ENCODE peak calls at places on chromosomes 1 and 21, in five cellular contexts. One of them, this sample, is unnamed.

GRCh38 chr1:240093120-240093961 is 1.7 kb downstream of the FMN2 start:
- DNase-seq in stimulated activated CD8-positive, alpha-beta memory T cell treated with anti-CD3 and anti-CD28 coated beads, Interleukin-4, amount 100 ng/mL, for 1 hour: no peak
- DNase-seq in substantia nigra: no peak
- DNase-seq in RWPE1: no peak
- DNase-seq in midbrain: no peak
- DNase-seq in this sample: no peak

GRCh38 chr1:31704261-31705079 is 653 bp upstream of the COL16A1 start:
- DNase-seq in RWPE1: no peak
- DNase-seq in stimulated activated CD8-positive, alpha-beta memory T cell treated with anti-CD3 and anti-CD28 coated beads, Interleukin-4, amount 100 ng/mL, for 1 hour: no peak
- DNase-seq in midbrain: no peak
- DNase-seq in substantia nigra: no peak
- DNase-seq in this sample: no peak

GRCh38 chr1:98260421-98260820 is 339.6 kb upstream of the DPYD start:
- DNase-seq in midbrain: no peak
- DNase-seq in RWPE1: no peak
- DNase-seq in substantia nigra: no peak
- DNase-seq in stimulated activated CD8-positive, alpha-beta memory T cell treated with anti-CD3 and anti-CD28 coated beads, Interleukin-4, amount 100 ng/mL, for 1 hour: no peak
- DNase-seq in this sample: no peak

GRCh38 chr21:29343517-29343916 is 44.8 kb downstream of the BACH1 start:
- DNase-seq in midbrain: no peak
- DNase-seq in substantia nigra: no peak
- DNase-seq in RWPE1: no peak
- DNase-seq in stimulated activated CD8-positive, alpha-beta memory T cell treated with anti-CD3 and anti-CD28 coated beads, Interleukin-4, amount 100 ng/mL, for 1 hour: no peak
- DNase-seq in this sample: no peak

GRCh38 chr1:31241321-31241720 is 1.6 kb upstream of the NKAIN1 start:
- DNase-seq in RWPE1: no peak
- DNase-seq in stimulated activated CD8-positive, alpha-beta memory T cell treated with anti-CD3 and anti-CD28 coated beads, Interleukin-4, amount 100 ng/mL, for 1 hour: no peak
- DNase-seq in substantia nigra: no peak
- DNase-seq in midbrain: no peak
- DNase-seq in this sample: no peak

GRCh38 chr1:57061369-57061768 is 95.6 kb upstream of the C8B start:
- DNase-seq in substantia nigra: no peak
- DNase-seq in midbrain: peak; percentile 26
- DNase-seq in stimulated activated CD8-positive, alpha-beta memory T cell treated with anti-CD3 and anti-CD28 coated beads, Interleukin-4, amount 100 ng/mL, for 1 hour: no peak
- DNase-seq in RWPE1: no peak
- DNase-seq in this sample: no peak

GRCh38 chr1:115717541-115717940 is 51.0 kb downstream of the CASQ2 start:
- DNase-seq in stimulated activated CD8-positive, alpha-beta memory T cell treated with anti-CD3 and anti-CD28 coated beads, Interleukin-4, amount 100 ng/mL, for 1 hour: no peak
- DNase-seq in RWPE1: no peak
- DNase-seq in substantia nigra: no peak
- DNase-seq in midbrain: peak; percentile 7
- DNase-seq in this sample: no peak

GRCh38 chr1:81894867-81895266 is 94.1 kb downstream of the ADGRL2 start:
- DNase-seq in midbrain: no peak
- DNase-seq in substantia nigra: no peak
- DNase-seq in RWPE1: no peak
- DNase-seq in stimulated activated CD8-positive, alpha-beta memory T cell treated with anti-CD3 and anti-CD28 coated beads, Interleukin-4, amount 100 ng/mL, for 1 hour: no peak
- DNase-seq in this sample: no peak

GRCh38 chr21:33244082-33244780 is 14.5 kb downstream of the IFNAR2 start:
- DNase-seq in substantia nigra: no peak
- DNase-seq in RWPE1: no peak
- DNase-seq in stimulated activated CD8-positive, alpha-beta memory T cell treated with anti-CD3 and anti-CD28 coated beads, Interleukin-4, amount 100 ng/mL, for 1 hour: no peak
- DNase-seq in midbrain: no peak
- DNase-seq in this sample: no peak

GRCh38 chr1:210882414-210883221 is 251.3 kb downstream of the KCNH1 start:
- DNase-seq in stimulated activated CD8-positive, alpha-beta memory T cell treated with anti-CD3 and anti-CD28 coated beads, Interleukin-4, amount 100 ng/mL, for 1 hour: no peak
- DNase-seq in substantia nigra: no peak
- DNase-seq in RWPE1: peak; percentile 73
- DNase-seq in midbrain: no peak
- DNase-seq in this sample: peak; percentile 60

GRCh38 chr1:38686306-38687255 is 173.0 kb downstream of the RRAGC start:
- DNase-seq in midbrain: no peak
- DNase-seq in stimulated activated CD8-positive, alpha-beta memory T cell treated with anti-CD3 and anti-CD28 coated beads, Interleukin-4, amount 100 ng/mL, for 1 hour: no peak
- DNase-seq in RWPE1: no peak
- DNase-seq in substantia nigra: no peak
- DNase-seq in this sample: no peak

GRCh38 chr1:13652238-13652637 is 47.8 kb upstream of the PRDM2 start:
- DNase-seq in RWPE1: no peak
- DNase-seq in stimulated activated CD8-positive, alpha-beta memory T cell treated with anti-CD3 and anti-CD28 coated beads, Interleukin-4, amount 100 ng/mL, for 1 hour: no peak
- DNase-seq in midbrain: no peak
- DNase-seq in substantia nigra: no peak
- DNase-seq in this sample: no peak

GRCh38 chr1:115771847-115772457 is 3.4 kb upstream of the CASQ2 start:
- DNase-seq in RWPE1: peak; percentile 89
- DNase-seq in midbrain: peak; percentile 80
- DNase-seq in substantia nigra: peak; percentile 30
- DNase-seq in stimulated activated CD8-positive, alpha-beta memory T cell treated with anti-CD3 and anti-CD28 coated beads, Interleukin-4, amount 100 ng/mL, for 1 hour: no peak
- DNase-seq in this sample: peak; percentile 84

GRCh38 chr21:46060596-46061061 is 37.3 kb upstream of the COL6A2 start:
- DNase-seq in RWPE1: no peak
- DNase-seq in substantia nigra: peak; percentile 6
- DNase-seq in midbrain: no peak
- DNase-seq in stimulated activated CD8-positive, alpha-beta memory T cell treated with anti-CD3 and anti-CD28 coated beads, Interleukin-4, amount 100 ng/mL, for 1 hour: no peak
- DNase-seq in this sample: no peak

GRCh38 chr1:109687641-109688499 is at the start of gene GSTM1:
- DNase-seq in RWPE1: no peak
- DNase-seq in substantia nigra: peak; percentile 35
- DNase-seq in stimulated activated CD8-positive, alpha-beta memory T cell treated with anti-CD3 and anti-CD28 coated beads, Interleukin-4, amount 100 ng/mL, for 1 hour: peak; percentile 57
- DNase-seq in midbrain: no peak
- DNase-seq in this sample: no peak

GRCh38 chr21:34598931-34599400 is 15.9 kb downstream of the RCAN1 start:
- DNase-seq in substantia nigra: no peak
- DNase-seq in midbrain: no peak
- DNase-seq in stimulated activated CD8-positive, alpha-beta memory T cell treated with anti-CD3 and anti-CD28 coated beads, Interleukin-4, amount 100 ng/mL, for 1 hour: no peak
- DNase-seq in RWPE1: peak; percentile 72
- DNase-seq in this sample: no peak

This sample was measured in keratinocyte.